ENCODE peak calls at places on chromosomes 1 and 21, in seven cellular contexts. G is stimulated activated CD4-positive, alpha-beta T cell treated with anti-CD3 and anti-CD28 coated beads, Interleukin-12 subunit alpha, Interleukin-12 subunit beta, amount 100 ng/mL, for 48 hours; C is mammary epithelial cell; V is GM13977; B is endodermal cell; E is neuronal stem cell; T is NCI-H2107. M is an unnamed sample.

GRCh38 chr1:17016317-17016661 is 4.6 kb upstream of the ATP13A2 start:
- DNase-seq in B (no peak), V (no peak), C (peak), G (no peak), E (no peak), T (no peak), M (no peak)

GRCh38 chr21:22880573-22880972 is 1882.4 kb downstream of the NCAM2 start:
- DNase-seq in V (no peak), B (no peak), G (no peak), E (no peak), T (no peak), C (no peak), M (no peak)

GRCh38 chr1:227893696-227894305 is 53.9 kb downstream of the WNT9A start:
- DNase-seq in G (no peak), V (no peak), E (no peak), T (no peak), C (peak), B (peak), M (no peak)

GRCh38 chr1:89873757-89874156 is 52.9 kb downstream of the LRRC8D start:
- DNase-seq in E (no peak), G (no peak), C (peak), B (no peak), V (no peak), T (no peak), M (no peak)

GRCh38 chr21:43306911-43307676 is 119.8 kb downstream of the SIK1 start:
- DNase-seq in E (no peak), B (no peak), G (no peak), V (no peak), C (peak), T (peak), M (peak)

GRCh38 chr1:241749041-241749798 is 97.1 kb downstream of the WDR64 start:
- DNase-seq in E (no peak), C (peak), T (no peak), B (no peak), V (no peak), G (no peak), M (no peak)

GRCh38 chr1:162631546-162632233 is 574 bp upstream of the DDR2 start:
- DNase-seq in E (no peak), B (peak), C (no peak), G (no peak), V (no peak), T (no peak), M (no peak)

GRCh38 chr1:125118147-125118993 is 3933.6 kb downstream of the SRGAP2C start:
- DNase-seq in B (no peak), T (no peak), G (no peak), C (no peak), E (no peak), V (no peak), M (peak)

GRCh38 chr1:9615316-9616063 is 26.8 kb downstream of the TMEM201 start:
- DNase-seq in B (peak), V (peak), E (no peak), T (no peak), G (no peak), C (peak), M (peak)

GRCh38 chr1:184854456-184855180 is 100.0 kb upstream of the EDEM3 start:
- DNase-seq in E (no peak), T (peak), G (no peak), V (no peak), B (no peak), C (no peak), M (no peak)

GRCh38 chr1:921011-921837 is 2.5 kb upstream of the SAMD11 start:
- DNase-seq in C (peak), G (no peak), V (peak), T (no peak), E (peak), B (peak), M (peak)

GRCh38 chr21:43865471-43866181 is 603 bp downstream of the AGPAT3 start:
- DNase-seq in B (no peak), C (peak), E (no peak), V (peak), G (no peak), T (no peak), M (no peak)

GRCh38 chr1:55055951-55056631 is 16.7 kb downstream of the PCSK9 start:
- DNase-seq in C (no peak), G (no peak), B (no peak), E (no peak), V (no peak), T (no peak), M (no peak)

GRCh38 chr1:15196069-15196468 is 42.5 kb downstream of the TMEM51 start:
- DNase-seq in B (no peak), C (no peak), V (no peak), T (no peak), E (no peak), G (no peak), M (no peak)

GRCh38 chr1:108877324-108877812 is 583 bp downstream of the GPSM2 start:
- DNase-seq in T (no peak), G (no peak), V (peak), E (peak), B (no peak), C (peak), M (no peak)

GRCh38 chr1:33133478-33134105 is 48.3 kb downstream of the TRIM62 start:
- DNase-seq in B (peak), V (no peak), C (no peak), T (no peak), E (no peak), G (no peak), M (no peak)

GRCh38 chr1:205451759-205452164 is 4.1 kb downstream of the BLACAT1 start:
- DNase-seq in C (no peak), G (no peak), V (no peak), B (peak), E (no peak), T (no peak), M (no peak)

GRCh38 chr1:85243336-85243735 is 16.1 kb downstream of the C1orf52 start:
- DNase-seq in V (no peak), B (no peak), C (no peak), E (no peak), T (no peak), G (no peak), M (no peak)

GRCh38 chr1:108606478-108606877 is 46.6 kb downstream of the EEIG2 start:
- DNase-seq in G (no peak), V (no peak), E (no peak), T (no peak), B (no peak), C (no peak), M (no peak)

GRCh38 chr1:27878038-27878437 is 5.7 kb downstream of the THEMIS2 start:
- DNase-seq in B (no peak), E (no peak), C (no peak), V (no peak), T (no peak), G (no peak), M (no peak)

GRCh38 chr1:162141273-162142023 is 72.0 kb downstream of the NOS1AP start:
- DNase-seq in T (no peak), C (peak), B (no peak), G (no peak), E (no peak), V (no peak), M (no peak)

GRCh38 chr1:1917995-1918900 is 831 bp downstream of the TMEM52 start:
- DNase-seq in G (no peak), C (no peak), B (no peak), E (no peak), V (no peak), T (no peak), M (peak)

GRCh38 chr1:165886193-165886592 is 58.8 kb downstream of the UCK2 start:
- DNase-seq in V (no peak), C (no peak), B (no peak), G (no peak), E (no peak), T (no peak), M (no peak)

GRCh38 chr1:156584813-156585212 is 5.3 kb downstream of the TTC24 start:
- DNase-seq in V (no peak), E (no peak), B (peak), T (no peak), C (no peak), G (no peak), M (no peak)

GRCh38 chr1:166627583-166627982 is 211.7 kb upstream of the POGK start:
- DNase-seq in T (no peak), G (no peak), V (no peak), E (no peak), C (no peak), B (no peak), M (no peak)

GRCh38 chr1:155598842-155599331 is 11.1 kb upstream of the MSTO1 start:
- DNase-seq in C (no peak), E (no peak), G (no peak), T (no peak), V (no peak), B (peak), M (no peak)

M was measured in kidney.